ENCODE peak calls at places on chromosomes 5 and 9, in ten cellular contexts. V is spleen; G is fibroblast of the aortic adventitia; P is omental fat pad; H is cardiac fibroblast; R is keratinocyte; O is CD4-positive, alpha-beta T cell; S is ovary; M is IMR-90; Q is endothelial cell. J is an unnamed sample.
A peak's percentile ranks its signal among the peaks of the same experiment; 100 is the strongest.

GRCh38 chr5:143592648-143593047 is 189.2 kb upstream of the NR3C1 start:
- DNase-seq in V (no peak), G (peak; percentile 26), P (no peak), H (peak; percentile 63), R (no peak), O (no peak), S (no peak), M (peak; percentile 64), Q (no peak), J (no peak)

GRCh38 chr5:177310332-177310731 is 1.4 kb downstream of the MXD3 start:
- DNase-seq in V (peak; percentile 87), G (no peak), P (no peak), H (no peak), R (no peak), O (no peak), S (no peak), M (no peak), Q (no peak), J (no peak)

GRCh38 chr5:128093368-128093767 is 9.8 kb downstream of the SLC12A2 start:
- DNase-seq in V (no peak), G (peak; percentile 48), P (no peak), H (peak; percentile 46), R (no peak), O (no peak), S (no peak), M (no peak), Q (no peak), J (no peak)

GRCh38 chr5:43000198-43000840 is 39.8 kb downstream of the ANXA2R start:
- DNase-seq in V (peak; percentile 76), G (peak; percentile 33), P (no peak), H (peak; percentile 58), R (no peak), O (no peak), S (no peak), M (peak; percentile 59), Q (peak; percentile 46), J (no peak)

GRCh38 chr5:148091991-148092964 is 28.5 kb downstream of the SPINK5 start:
- DNase-seq in V (no peak), G (no peak), P (no peak), H (no peak), R (no peak), O (no peak), S (no peak), M (no peak), Q (no peak), J (no peak)

GRCh38 chr9:117454711-117455110 is 39.9 kb upstream of the ASTN2 start:
- DNase-seq in V (no peak), G (no peak), P (no peak), H (no peak), R (no peak), O (no peak), S (no peak), M (no peak), Q (no peak), J (no peak)

GRCh38 chr9:32968101-32969011 is 33.1 kb downstream of the APTX start:
- DNase-seq in V (no peak), G (peak; percentile 71), P (peak; percentile 38), H (peak; percentile 57), R (no peak), O (peak; percentile 64), S (peak; percentile 67), M (peak; percentile 57), Q (peak; percentile 66), J (peak; percentile 18)

GRCh38 chr5:57989378-57989777 is 470.5 kb downstream of the PLK2 start:
- DNase-seq in V (no peak), G (peak; percentile 1), P (no peak), H (no peak), R (no peak), O (no peak), S (no peak), M (peak; percentile 56), Q (no peak), J (peak; percentile 11)

GRCh38 chr5:66742896-66743247 is 146.7 kb downstream of the MAST4 start:
- DNase-seq in V (no peak), G (no peak), P (no peak), H (no peak), R (no peak), O (no peak), S (no peak), M (no peak), Q (peak; percentile 9), J (no peak)

GRCh38 chr5:24642022-24642421 is 2.8 kb downstream of the CDH10 start:
- DNase-seq in V (no peak), G (no peak), P (no peak), H (peak; percentile 8), R (no peak), O (no peak), S (no peak), M (peak; percentile 0), Q (peak; percentile 26), J (peak; percentile 1)

GRCh38 chr9:32378496-32378895 is 5.9 kb upstream of the ACO1 start:
- DNase-seq in V (no peak), G (peak; percentile 85), P (no peak), H (peak; percentile 84), R (peak; percentile 55), O (no peak), S (no peak), M (peak; percentile 81), Q (peak; percentile 50), J (peak; percentile 63)

GRCh38 chr9:104027295-104027694 is 66.8 kb upstream of the SMC2 start:
- DNase-seq in V (no peak), G (no peak), P (no peak), H (no peak), R (no peak), O (no peak), S (no peak), M (no peak), Q (no peak), J (no peak)

GRCh38 chr9:110058304-110058953 is 149.5 kb downstream of the C9orf152 start:
- DNase-seq in V (no peak), G (peak; percentile 51), P (no peak), H (peak; percentile 71), R (no peak), O (peak; percentile 61), S (no peak), M (peak; percentile 52), Q (peak; percentile 61), J (no peak)

DNA sequence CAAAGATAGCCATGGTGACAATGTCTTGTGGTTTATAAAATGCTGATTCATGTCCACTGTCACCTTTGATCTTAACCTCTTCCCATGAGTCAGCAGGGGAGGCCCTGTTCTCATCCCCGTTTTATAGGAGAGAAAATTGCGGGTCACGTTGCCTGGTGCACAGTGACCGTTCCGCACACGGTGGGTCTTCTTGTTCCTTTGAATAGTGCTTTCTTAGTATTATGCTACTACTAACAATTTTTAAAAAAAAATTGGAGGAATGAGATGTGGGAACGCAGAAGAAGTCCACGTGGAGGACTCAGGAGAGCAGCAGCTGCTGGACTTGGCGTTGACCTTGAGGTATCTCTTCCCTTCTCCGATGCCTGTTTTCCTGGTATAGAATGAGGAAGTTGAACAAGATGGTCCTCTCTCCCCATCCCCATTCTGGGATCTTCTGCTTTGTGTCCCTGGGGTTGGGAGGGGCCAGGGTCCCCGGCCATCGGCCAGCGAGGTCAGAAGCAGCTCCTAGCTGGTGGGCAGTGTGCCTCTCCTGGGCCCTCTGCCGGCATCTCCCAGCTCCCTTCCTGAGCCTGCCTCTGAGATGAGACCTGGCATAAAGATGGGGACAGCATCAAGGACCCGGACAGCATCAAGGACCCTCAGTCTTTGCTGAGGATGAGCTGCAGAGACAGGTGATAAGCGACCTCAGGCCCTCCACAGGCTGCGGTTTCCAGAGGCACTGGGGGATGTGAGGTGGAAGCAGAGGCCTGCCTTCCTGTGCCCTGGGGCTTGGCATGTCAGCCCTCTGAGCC is 143.9 kb downstream of the C9orf50 start:
- DNase-seq in V (no peak), G (no peak), P (no peak), H (no peak), R (no peak), O (no peak), S (no peak), M (peak; percentile 49), Q (no peak), J (no peak)
- TF ChIP-seq CTCF in V (no peak), G (peak; percentile 2), P (no peak), H (no peak), R (no peak), O (no peak), S (no peak), M (no peak), Q (no peak), J (no peak)

DNA sequence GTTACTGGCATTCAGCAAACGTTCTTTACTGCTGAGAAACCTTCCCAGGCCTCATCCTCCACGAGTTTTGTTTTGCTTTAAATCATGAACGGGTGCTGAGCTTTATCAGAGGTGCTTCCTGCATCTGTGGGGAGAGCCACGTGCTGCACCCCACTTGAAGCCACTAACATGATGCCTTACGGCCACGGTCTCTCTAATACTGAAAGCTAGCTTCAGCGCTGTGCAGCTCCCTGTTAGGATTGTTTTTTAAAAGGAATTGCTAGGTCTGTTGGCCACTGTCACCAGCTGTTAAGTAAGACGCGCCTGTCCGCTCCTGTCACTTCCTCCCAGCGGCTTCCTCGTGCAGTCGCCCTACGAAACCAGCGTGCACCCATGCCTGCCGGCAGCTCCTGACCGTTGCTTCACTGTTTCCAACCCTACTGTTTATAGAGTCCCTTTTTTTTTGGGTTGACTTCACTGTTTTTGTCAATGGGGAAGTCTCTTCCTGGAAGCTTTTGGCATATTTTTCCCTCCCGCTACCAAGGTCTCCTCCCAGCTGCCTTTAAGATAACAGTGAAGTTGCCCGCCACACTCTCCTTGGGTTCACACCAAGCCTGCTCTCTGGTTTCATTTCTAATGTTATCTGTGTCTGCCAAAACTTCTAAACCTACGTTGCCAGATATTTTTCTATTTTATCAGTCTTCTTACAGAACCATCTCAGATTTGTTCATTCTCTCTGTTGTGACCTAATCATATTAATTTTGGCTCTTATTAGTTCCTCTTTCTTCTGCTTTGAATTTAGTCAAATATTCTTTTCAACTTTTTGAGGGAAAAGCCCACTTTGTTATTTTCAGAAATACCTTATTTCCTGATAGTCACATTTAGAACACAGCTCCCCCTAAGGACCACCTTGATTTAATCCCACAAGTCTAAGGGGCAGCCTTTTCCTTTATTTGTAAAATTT is 20.2 kb downstream of the LPCAT1 start:
- DNase-seq in V (peak; percentile 95), G (peak; percentile 93), P (no peak), H (peak; percentile 83), R (no peak), O (no peak), S (no peak), M (peak; percentile 28), Q (no peak), J (no peak)
- TF ChIP-seq CTCF in V (no peak), G (no peak), P (no peak), H (no peak), R (no peak), O (no peak), S (no peak), M (no peak), Q (no peak), J (peak; percentile 13)

GRCh38 chr9:96139592-96140251 is 162.3 kb downstream of the HSD17B3 start:
- DNase-seq in V (no peak), G (peak; percentile 74), P (peak; percentile 85), H (peak; percentile 82), R (no peak), O (no peak), S (peak; percentile 67), M (peak; percentile 95), Q (no peak), J (peak; percentile 53)
- TF ChIP-seq CTCF in V (no peak), G (no peak), P (no peak), H (no peak), R (no peak), O (no peak), S (no peak), M (no peak), Q (no peak), J (no peak)

GRCh38 chr5:60208681-60209080 is 315.2 kb upstream of the PDE4D start:
- DNase-seq in V (no peak), G (no peak), P (no peak), H (no peak), R (no peak), O (no peak), S (no peak), M (no peak), Q (no peak), J (no peak)
- TF ChIP-seq CTCF in V (no peak), G (no peak), P (no peak), H (no peak), R (no peak), O (no peak), S (no peak), M (no peak), Q (no peak), J (no peak)